ENCODE peak calls at places on chromosome 22, in seven cellular contexts. P is globus pallidus; I is fibroblast of the aortic adventitia; A is pulmonary artery endothelial cell; W is stimulated activated CD4-positive, alpha-beta T cell treated with anti-CD3 and anti-CD28 coated beads, Interleukin-15, amount 100 ng/mL, for 1 hour; Q is GF-D8; M is NCI-H460. F is an unnamed sample.

GRCh38 chr22:30252411-30253204 is 6.0 kb upstream of the LIF start:
- DNase-seq in W (no peak), M (no peak), P (no peak), A (no peak), Q (peak), I (no peak), F (no peak)

GRCh38 chr22:24429411-24430365 is 2.3 kb downstream of the ADORA2A start:
- DNase-seq in I (peak), A (no peak), W (peak), Q (peak), M (no peak), P (no peak), F (peak)

GRCh38 chr22:17501679-17502285 is 61.5 kb upstream of the SLC25A18 start:
- DNase-seq in Q (peak), W (no peak), A (peak), M (peak), P (peak), I (peak), F (no peak)

GRCh38 chr22:43325176-43325575 is 18.0 kb downstream of the SCUBE1 start:
- DNase-seq in I (no peak), P (no peak), Q (no peak), A (no peak), W (no peak), M (no peak), F (no peak)

GRCh38 chr22:49676783-49677494 is 150.7 kb downstream of the BRD1 start:
- DNase-seq in A (no peak), W (no peak), P (no peak), I (no peak), M (no peak), Q (no peak), F (no peak)

GRCh38 chr22:41660416-41660815 is 28.3 kb downstream of the SNU13 start:
- DNase-seq in I (no peak), A (no peak), M (no peak), Q (no peak), P (no peak), W (no peak), F (no peak)

GRCh38 chr22:26724414-26724813 is 67.0 kb downstream of the MIAT start:
- DNase-seq in Q (no peak), P (no peak), I (no peak), M (no peak), W (no peak), A (no peak), F (no peak)

GRCh38 chr22:20602589-20603164 is 95.3 kb downstream of the MED15 start:
- DNase-seq in I (no peak), A (no peak), Q (no peak), W (no peak), P (no peak), M (no peak), F (no peak)

GRCh38 chr22:35619336-35620094 is 2.4 kb upstream of the MB start:
- DNase-seq in A (no peak), M (no peak), Q (no peak), I (no peak), W (no peak), P (no peak), F (no peak)

GRCh38 chr22:30985561-30986208 is 16.6 kb downstream of the TUG1 start:
- DNase-seq in A (no peak), I (no peak), Q (no peak), P (no peak), M (no peak), W (no peak), F (no peak)

GRCh38 chr22:30044369-30044768 is 35.9 kb upstream of the HORMAD2 start:
- DNase-seq in W (no peak), Q (no peak), A (peak), M (no peak), I (peak), P (no peak), F (peak)

GRCh38 chr22:39994566-39995345 is at the start of gene FAM83F:
- DNase-seq in Q (no peak), M (no peak), P (no peak), A (no peak), W (peak), I (no peak), F (no peak)

GRCh38 chr22:46769191-46769675 is 6.8 kb downstream of the TBC1D22A start:
- DNase-seq in M (no peak), P (peak), A (no peak), Q (no peak), W (no peak), I (no peak), F (no peak)

GRCh38 chr22:33380789-33381530 is 322.8 kb upstream of the SYN3 start:
- DNase-seq in A (no peak), Q (no peak), I (peak), M (peak), P (no peak), W (no peak), F (peak)

GRCh38 chr22:50674606-50675552 is 2.3 kb downstream of the SHANK3 start:
- DNase-seq in M (no peak), P (no peak), A (no peak), Q (no peak), W (no peak), I (no peak), F (peak)

GRCh38 chr22:28243539-28243938 is 324.5 kb upstream of the PITPNB start:
- DNase-seq in M (no peak), P (no peak), A (no peak), I (peak), W (no peak), Q (no peak), F (no peak)

GRCh38 chr22:32796865-32797573 is 4.5 kb upstream of the TIMP3 start:
- DNase-seq in M (peak), W (peak), P (peak), A (no peak), Q (no peak), I (peak), F (peak)

GRCh38 chr22:41288245-41288946 is 2.4 kb upstream of the RANGAP1 start:
- DNase-seq in W (no peak), P (no peak), I (peak), Q (no peak), A (peak), M (peak), F (peak)